ENCODE peak calls at places on chromosomes 6 and 20, in four cellular contexts. X is esophagus squamous epithelium, G is mucosa of descending colon, S is endodermal cell. W is an unnamed sample. For H3K4me1, the result is how much of the 10 kb centered on the place peaks cover.

GRCh38 chr6:87875781-87876180 is 171.9 kb upstream of the SPACA1 start:
- DNase-seq in S (no peak), G (no peak), X (no peak), W (no peak)

GRCh38 chr20:38061109-38061508 is 27.6 kb downstream of the RPRD1B start:
- DNase-seq in X (no peak), S (no peak), G (no peak), W (no peak)

GRCh38 chr6:84685983-84686584 is 78.3 kb downstream of the TBX18 start:
- DNase-seq in S (peak), G (no peak), X (no peak), W (no peak)

GRCh38 chr20:14997791-14998190 is 660.4 kb upstream of the FLRT3 start:
- DNase-seq in S (no peak), X (no peak), G (no peak), W (no peak)

GRCh38 chr6:34598725-34599124 is 42.6 kb upstream of the SPDEF start:
- DNase-seq in X (no peak), G (no peak), S (peak), W (peak)

GRCh38 chr6:139519571-139520031 is 145.2 kb upstream of the CITED2 start:
- DNase-seq in X (no peak), G (no peak), S (no peak), W (no peak)

GRCh38 chr6:90790696-90791095 is 203.8 kb upstream of the MAP3K7 start:
- DNase-seq in X (no peak), G (no peak), S (no peak), W (no peak)

GRCh38 chr6:161238076-161238869 is 35.6 kb downstream of the AGPAT4 start:
- DNase-seq in G (no peak), X (no peak), S (no peak), W (no peak)

GRCh38 chr6:160042788-160043301 is 74.0 kb downstream of the IGF2R start:
- DNase-seq in G (no peak), S (no peak), X (no peak), W (no peak)

GRCh38 chr20:19783966-19784401 is 25.9 kb downstream of the RIN2 start:
- DNase-seq in X (no peak), S (no peak), G (no peak), W (no peak)

GRCh38 chr20:53917145-53918009 is 153.0 kb downstream of the BCAS1 start:
- DNase-seq in S (peak), X (no peak), G (peak), W (peak)

GRCh38 chr6:133756046-133756445 is 132.9 kb upstream of the TCF21 start:
- DNase-seq in X (no peak), G (no peak), S (no peak), W (no peak)

GRCh38 chr6:126625019-126625418 is 285.1 kb downstream of the CENPW start:
- DNase-seq in G (no peak), S (peak), X (no peak), W (no peak)

GRCh38 chr20:38460040-38460623 is 12.5 kb upstream of the RALGAPB start:
- DNase-seq in G (no peak), S (no peak), X (no peak), W (peak)

GRCh38 chr20:32893878-32894483 is 35.3 kb downstream of the EFCAB8 start:
- DNase-seq in S (peak), G (no peak), X (no peak), W (peak)

GRCh38 chr20:15930324-15931305 is 642.6 kb downstream of the KIF16B start:
- DNase-seq in G (no peak), X (no peak), S (no peak), W (peak)

GRCh38 chr6:159953091-159953581 is 15.7 kb upstream of the IGF2R start:
- DNase-seq in S (no peak), X (no peak), G (peak), W (no peak)

GRCh38 chr6:79947191-79948173 is at the start of gene ELOVL4:
- DNase-seq in S (peak), X (no peak), G (peak), W (peak)

GRCh38 chr6:170369439-170369838 is 62.9 kb downstream of the FAM120B start:
- DNase-seq in G (peak), X (no peak), S (no peak), W (no peak)

GRCh38 chr20:313948-314347 is 11.4 kb upstream of the SOX12 start:
- DNase-seq in G (no peak), X (no peak), S (no peak), W (no peak)

GRCh38 chr6:166257911-166258318 is 50.3 kb downstream of the PRR18 start:
- DNase-seq in S (no peak), G (no peak), X (no peak), W (no peak)

GRCh38 chr6:28875348-28875747 is 48.4 kb downstream of the TRIM27 start:
- DNase-seq in S (no peak), G (no peak), X (no peak), W (no peak)

GRCh38 chr6:141164042-141164748 is 968.5 kb upstream of the GJE1 start:
- DNase-seq in G (no peak), X (no peak), S (no peak), W (no peak)

GRCh38 chr6:25883991-25884390 is 9.9 kb upstream of the SLC17A3 start:
- DNase-seq in G (no peak), X (no peak), S (no peak), W (peak)

GRCh38 chr6:42889815-42890214 is 10.4 kb downstream of the RPL7L1 start:
- DNase-seq in X (no peak), S (no peak), G (no peak), W (no peak)

GRCh38 chr20:32315885-32316284 is 38.4 kb downstream of the KIF3B start:
- DNase-seq in S (no peak), G (no peak), X (no peak), W (peak)

GRCh38 chr6:163347021-163347446 is 67.5 kb upstream of the QKI start:
- DNase-seq in S (no peak), X (no peak), G (no peak), W (no peak)

GRCh38 chr6:154606860-154607259 is 96.4 kb upstream of the CNKSR3 start:
- DNase-seq in S (no peak), G (no peak), X (no peak), W (no peak)

GRCh38 chr20:38485041-38485440 is 12.4 kb downstream of the RALGAPB start:
- DNase-seq in X (no peak), S (no peak), G (no peak), W (no peak)

GRCh38 chr20:37397954-37398749 is 52.2 kb downstream of the SRC start:
- DNase-seq in X (no peak), G (no peak), S (no peak), W (no peak)

GRCh38 chr6:13334953-13335352 is 6.6 kb upstream of the TBC1D7 start:
- DNase-seq in G (no peak), X (no peak), S (peak), W (no peak)

GRCh38 chr6:18990313-18990978 is 603.3 kb downstream of the RNF144B start:
- DNase-seq in S (peak), X (no peak), G (peak), W (peak)

GRCh38 chr6:129865013-129865412 is 3.9 kb upstream of the TMEM244 start:
- DNase-seq in G (no peak), X (no peak), S (no peak), W (no peak)
- H3K4me1 ChIP-seq in G (under half), X (under half), S (under half), W (under half)

DNA sequence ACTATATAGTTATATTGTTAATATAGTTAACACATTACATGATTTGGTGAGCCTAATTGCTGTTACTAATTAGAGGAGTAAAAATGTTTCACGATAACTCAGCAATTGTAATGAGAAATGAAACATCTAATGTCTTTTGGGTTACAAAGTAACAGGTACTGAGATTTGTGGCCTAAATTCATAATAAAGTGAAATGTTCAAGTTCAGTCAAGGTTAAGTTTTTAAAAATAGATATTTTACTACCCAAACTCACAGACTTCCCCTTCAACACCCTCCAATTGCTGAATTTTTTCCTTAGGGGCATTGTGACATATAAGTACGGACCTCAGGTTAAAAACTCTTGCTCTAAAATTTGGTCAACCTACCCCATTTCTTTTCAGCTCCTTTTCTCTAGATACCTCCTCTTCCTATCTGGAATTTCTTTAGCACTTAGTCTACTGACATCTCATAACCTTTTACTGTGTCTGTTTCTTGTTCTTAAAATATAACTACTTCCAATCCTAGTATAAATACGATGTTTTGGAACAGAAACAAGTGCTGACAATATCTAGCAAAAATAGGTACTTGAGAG is 112.3 kb upstream of the PRSS16 start:
- DNase-seq in S (no peak), G (no peak), X (no peak), W (no peak)
- H3K4me1 ChIP-seq in S (under half), G (under half), X (half or more), W (under half)

GRCh38 chr20:62362991-62363919 is 3.9 kb downstream of the LAMA5 start:
- DNase-seq in X (no peak), S (peak), G (peak), W (peak)
- H3K4me1 ChIP-seq in X (half or more), S (under half), G (under half), W (half or more)

GRCh38 chr6:151391471-151392428 is at the start of gene ZBTB2:
- DNase-seq in X (no peak), G (peak), S (peak), W (peak)
- H3K4me1 ChIP-seq in X (half or more), G (under half), S (under half), W (under half)

DNA sequence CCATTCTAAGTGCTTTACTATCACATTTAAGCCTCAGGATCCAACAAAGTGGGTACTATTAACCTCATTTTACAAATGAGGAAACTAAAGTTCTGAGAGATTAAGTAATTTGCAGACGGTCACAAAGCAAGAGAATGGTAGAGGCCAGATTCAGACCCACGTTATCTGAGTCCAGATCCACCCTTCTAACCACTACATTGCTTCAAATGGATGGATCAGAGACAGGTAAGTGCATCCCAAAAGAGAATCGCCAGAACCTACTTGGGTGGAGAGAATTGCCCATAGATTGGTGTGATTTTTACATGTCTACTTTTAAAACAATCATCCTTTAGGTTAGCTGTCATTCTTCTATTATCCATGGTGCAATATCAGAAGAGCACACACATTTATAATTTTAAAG is 7.1 kb downstream of the MAN1A1 start:
- DNase-seq in X (no peak), G (no peak), S (no peak), W (no peak)
- H3K4me1 ChIP-seq in X (half or more), G (under half), S (under half), W (half or more)

DNA sequence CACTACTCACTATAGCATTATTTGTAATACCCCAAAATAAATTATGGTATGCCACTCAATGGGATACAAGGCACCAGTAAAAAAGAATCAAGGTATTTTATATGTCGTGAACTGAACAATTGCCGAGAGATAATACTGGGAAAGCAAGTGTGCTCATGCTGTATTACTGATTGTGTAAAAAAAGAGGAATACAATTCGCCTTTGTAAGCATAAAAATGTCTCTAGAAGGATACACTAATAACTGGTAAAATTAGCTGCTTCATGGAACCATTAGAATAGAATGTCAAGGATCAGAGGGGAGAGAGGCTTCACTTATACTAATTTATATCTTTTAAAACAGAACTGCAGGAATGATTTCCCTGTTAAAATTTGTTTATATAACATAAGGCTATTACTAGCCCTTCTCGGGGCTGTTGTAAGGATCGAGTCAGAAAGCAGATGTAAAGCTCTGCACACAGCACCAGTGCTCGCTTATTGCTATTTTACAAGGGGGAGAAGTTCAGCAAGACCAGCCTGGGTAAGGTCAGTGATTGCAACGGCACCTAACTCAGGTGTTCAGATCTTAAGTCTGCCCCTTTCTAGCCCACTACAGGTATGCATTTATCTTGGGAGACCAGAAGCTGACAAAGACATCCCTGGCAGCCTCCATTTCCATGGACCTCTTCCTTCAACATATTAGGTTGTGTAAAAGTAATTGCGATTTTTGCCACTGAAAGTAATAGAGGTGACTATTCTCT is 61.6 kb downstream of the MYH7B start:
- DNase-seq in G (no peak), X (no peak), S (no peak), W (no peak)
- H3K4me1 ChIP-seq in G (under half), X (under half), S (under half), W (under half)

DNA sequence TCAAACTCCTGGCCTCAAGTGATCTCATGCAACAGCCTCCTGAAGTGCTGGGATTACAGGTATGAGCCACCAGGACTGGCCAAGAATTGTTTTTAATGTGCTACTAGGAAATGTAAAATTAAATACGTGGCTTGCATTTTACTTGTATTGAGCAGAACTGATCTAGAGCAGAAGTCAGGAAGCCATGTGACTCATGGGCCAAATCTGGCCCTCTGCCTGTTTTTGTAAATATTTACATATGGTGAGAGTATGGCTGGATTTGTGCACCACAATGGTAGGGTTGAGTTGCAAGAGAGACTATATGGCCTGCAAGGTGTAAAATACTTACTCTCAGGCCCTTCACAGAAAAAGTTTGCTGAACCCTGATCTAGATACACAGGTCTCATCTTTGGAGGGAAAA is 75.8 kb downstream of the LAMP5 start:
- DNase-seq in S (no peak), G (no peak), X (no peak), W (no peak)
- H3K4me1 ChIP-seq in S (under half), G (under half), X (under half), W (under half)

GRCh38 chr6:100468966-100469859 is 4.5 kb upstream of the SIM1 start:
- DNase-seq in S (peak), G (no peak), X (no peak), W (no peak)

GRCh38 chr6:100475554-100476325 is 11.0 kb upstream of the SIM1 start:
- DNase-seq in G (no peak), S (no peak), X (no peak), W (no peak)

GRCh38 chr6:100473182-100473581 is 8.5 kb upstream of the SIM1 start:
- DNase-seq in X (no peak), G (no peak), S (no peak), W (no peak)

GRCh38 chr6:100470721-100471120 is 6.0 kb upstream of the SIM1 start:
- DNase-seq in G (no peak), X (no peak), S (peak), W (no peak)

DNA sequence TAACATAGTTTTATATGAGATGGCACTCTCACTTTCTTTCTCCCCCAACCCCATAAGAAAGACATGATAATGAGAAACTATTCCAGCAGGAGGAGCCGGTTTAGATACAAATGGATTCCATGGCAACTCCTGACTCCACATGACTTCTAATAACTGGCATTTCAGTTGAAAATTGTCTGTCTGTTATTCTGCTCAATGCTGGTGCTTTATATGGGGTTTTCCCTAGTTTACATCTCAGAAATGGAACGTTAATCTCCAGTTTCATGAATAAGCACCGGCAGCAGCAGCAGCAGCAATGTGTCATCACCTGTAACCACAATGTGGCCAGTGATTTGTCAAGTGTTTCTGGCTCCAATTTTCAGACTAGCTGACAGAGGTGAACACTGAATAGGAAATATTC is 8.0 kb upstream of the SIM1 start:
- DNase-seq in X (no peak), S (no peak), G (no peak), W (no peak)
- H3K4me1 ChIP-seq in X (under half), S (under half), G (under half), W (under half)

GRCh38 chr6:30780642-30780920 is 36.2 kb upstream of the IER3 start:
- DNase-seq in G (no peak), S (no peak), X (no peak), W (no peak)

GRCh38 chr6:30779850-30780641 is 35.7 kb upstream of the IER3 start:
- DNase-seq in S (no peak), G (no peak), X (no peak), W (no peak)

GRCh38 chr6:30781362-30781696 is 37.0 kb upstream of the IER3 start:
- DNase-seq in G (no peak), X (no peak), S (no peak), W (no peak)

GRCh38 chr6:30782425-30783014 is 38.2 kb upstream of the IER3 start:
- DNase-seq in S (no peak), G (no peak), X (no peak), W (no peak)

DNA sequence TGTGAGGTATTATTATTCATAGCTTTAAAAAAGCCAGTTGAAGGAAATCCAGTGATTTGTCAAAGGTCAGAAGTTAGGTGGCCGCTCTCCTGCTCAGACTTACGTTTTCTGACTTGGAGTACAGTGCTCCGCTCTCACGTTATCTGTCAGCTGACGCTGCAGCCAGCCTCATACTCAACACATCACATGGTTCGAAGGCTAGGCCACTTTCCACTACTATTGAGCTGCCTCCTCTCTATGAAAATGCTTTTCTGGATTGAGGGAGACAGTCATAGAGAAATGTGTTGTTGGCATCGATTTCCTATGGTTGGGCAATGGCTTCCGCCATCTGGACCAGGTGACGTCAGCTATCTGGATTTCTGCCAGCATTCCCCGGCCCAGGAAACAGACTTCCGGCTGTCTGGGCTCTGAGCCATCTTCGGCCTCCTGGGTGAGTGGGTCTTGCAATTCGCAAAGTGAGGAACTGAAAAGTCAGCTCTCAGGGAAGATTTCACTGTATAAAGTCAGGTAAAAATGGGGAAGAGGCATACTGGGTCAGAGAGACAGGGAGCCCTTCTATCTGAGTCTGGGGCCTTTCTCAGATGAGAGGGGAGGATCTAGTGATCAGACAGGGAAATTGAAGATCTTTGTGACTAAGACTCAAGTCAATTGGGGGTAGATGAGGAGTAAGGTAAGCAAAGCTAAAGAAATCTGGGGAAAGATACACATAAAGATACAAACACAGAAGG is 37.5 kb upstream of the IER3 start:
- DNase-seq in S (no peak), X (peak), G (peak), W (peak)
- H3K4me1 ChIP-seq in S (under half), X (half or more), G (under half), W (half or more)